ENCODE peak calls at places on chromosome 14, in five cellular contexts. One of them, this sample, is unnamed.

GRCh38 chr14:21521526-21521925 is 4.6 kb downstream of the SALL2 start:
- DNase-seq in GDM1: no peak
- DNase-seq in KBM-7: no peak
- DNase-seq in pancreas: no peak
- DNase-seq in GM19239: no peak
- DNase-seq in this sample: no peak

GRCh38 chr14:69044965-69045555 is 66.0 kb upstream of the ACTN1 start:
- DNase-seq in GDM1: no peak
- DNase-seq in KBM-7: no peak
- DNase-seq in pancreas: no peak
- DNase-seq in GM19239: no peak
- DNase-seq in this sample: no peak

GRCh38 chr14:100640481-100641273 is 53.5 kb upstream of the BEGAIN start:
- DNase-seq in GDM1: peak
- DNase-seq in KBM-7: peak
- DNase-seq in pancreas: no peak
- DNase-seq in GM19239: peak
- DNase-seq in this sample: peak

GRCh38 chr14:37597538-37598084 is 2.2 kb downstream of the TTC6 start:
- DNase-seq in GDM1: no peak
- DNase-seq in KBM-7: no peak
- DNase-seq in pancreas: peak
- DNase-seq in GM19239: no peak
- DNase-seq in this sample: no peak

GRCh38 chr14:74281069-74281468 is 21.7 kb downstream of the ABCD4 start:
- DNase-seq in GDM1: no peak
- DNase-seq in KBM-7: no peak
- DNase-seq in pancreas: no peak
- DNase-seq in GM19239: no peak
- DNase-seq in this sample: no peak

GRCh38 chr14:101508196-101508947 is 52.9 kb upstream of the DIO3 start:
- DNase-seq in GDM1: no peak
- DNase-seq in KBM-7: no peak
- DNase-seq in pancreas: no peak
- DNase-seq in GM19239: no peak
- DNase-seq in this sample: no peak

GRCh38 chr14:94904636-94905035 is 134.7 kb upstream of the GSC start:
- DNase-seq in GDM1: no peak
- DNase-seq in KBM-7: no peak
- DNase-seq in pancreas: no peak
- DNase-seq in GM19239: no peak
- DNase-seq in this sample: no peak

GRCh38 chr14:32608880-32609279 is 279.8 kb downstream of the AKAP6 start:
- DNase-seq in GDM1: no peak
- DNase-seq in KBM-7: no peak
- DNase-seq in pancreas: no peak
- DNase-seq in GM19239: no peak
- DNase-seq in this sample: no peak

GRCh38 chr14:66974397-66975025 is 214.7 kb upstream of the GARIN2 start:
- DNase-seq in GDM1: no peak
- DNase-seq in KBM-7: no peak
- DNase-seq in pancreas: no peak
- DNase-seq in GM19239: no peak
- DNase-seq in this sample: no peak

This sample was measured in MV-4-11.